ENCODE peak calls at places on chromosomes 16 and 17, in seven cellular contexts. One of them, this sample, is unnamed.

GRCh38 chr17:14903810-14904209 is 361.3 kb downstream of the PMP22 start:
- DNase-seq in HCT116: no peak
- DNase-seq in H1: no peak
- DNase-seq in SK-N-SH: no peak
- DNase-seq in K562: no peak
- DNase-seq in HepG2: no peak
- DNase-seq in GM12878: no peak
- DNase-seq in this sample: no peak

GRCh38 chr16:27754788-27755690 is 205.1 kb downstream of the KATNIP start:
- DNase-seq in HCT116: no peak
- DNase-seq in H1: no peak
- DNase-seq in SK-N-SH: no peak
- DNase-seq in K562: peak; percentile 75
- DNase-seq in HepG2: peak; percentile 26
- DNase-seq in GM12878: no peak
- DNase-seq in this sample: no peak

GRCh38 chr17:51857052-51857593 is 301.4 kb downstream of the CA10 start:
- DNase-seq in HCT116: no peak
- DNase-seq in H1: no peak
- DNase-seq in SK-N-SH: peak; percentile 26
- DNase-seq in K562: no peak
- DNase-seq in HepG2: no peak
- DNase-seq in GM12878: no peak
- DNase-seq in this sample: no peak

GRCh38 chr16:8533509-8533908 is 56.8 kb downstream of the TMEM114 start:
- DNase-seq in HCT116: no peak
- DNase-seq in H1: no peak
- DNase-seq in SK-N-SH: no peak
- DNase-seq in K562: no peak
- DNase-seq in HepG2: no peak
- DNase-seq in GM12878: no peak
- DNase-seq in this sample: no peak

GRCh38 chr16:85947511-85948509 is 48.8 kb downstream of the IRF8 start:
- DNase-seq in HCT116: no peak
- DNase-seq in H1: no peak
- DNase-seq in SK-N-SH: no peak
- DNase-seq in K562: no peak
- DNase-seq in HepG2: no peak
- DNase-seq in GM12878: peak; percentile 90
- DNase-seq in this sample: no peak

GRCh38 chr17:3722716-3723115 is 987 bp upstream of the HASPIN start:
- DNase-seq in HCT116: no peak
- DNase-seq in H1: no peak
- DNase-seq in SK-N-SH: no peak
- DNase-seq in K562: no peak
- DNase-seq in HepG2: no peak
- DNase-seq in GM12878: no peak
- DNase-seq in this sample: no peak

GRCh38 chr16:5670198-5670597 is 572.6 kb upstream of the EEF2KMT start:
- DNase-seq in HCT116: no peak
- DNase-seq in H1: no peak
- DNase-seq in SK-N-SH: no peak
- DNase-seq in K562: no peak
- DNase-seq in HepG2: no peak
- DNase-seq in GM12878: no peak
- DNase-seq in this sample: no peak

GRCh38 chr17:8162232-8162996 is at the start of gene VAMP2:
- DNase-seq in HCT116: no peak
- DNase-seq in H1: no peak
- DNase-seq in SK-N-SH: peak; percentile 54
- DNase-seq in K562: peak; percentile 54
- DNase-seq in HepG2: no peak
- DNase-seq in GM12878: no peak
- DNase-seq in this sample: no peak

GRCh38 chr17:51869387-51869786 is 289.1 kb downstream of the CA10 start:
- DNase-seq in HCT116: no peak
- DNase-seq in H1: no peak
- DNase-seq in SK-N-SH: no peak
- DNase-seq in K562: no peak
- DNase-seq in HepG2: peak; percentile 23
- DNase-seq in GM12878: no peak
- DNase-seq in this sample: peak; percentile 82

GRCh38 chr16:81473561-81473960 is 29.0 kb downstream of the CMIP start:
- DNase-seq in HCT116: no peak
- DNase-seq in H1: no peak
- DNase-seq in SK-N-SH: no peak
- DNase-seq in K562: no peak
- DNase-seq in HepG2: no peak
- DNase-seq in GM12878: no peak
- DNase-seq in this sample: no peak

GRCh38 chr16:676565-677297 is 1.3 kb downstream of the RHBDL1 start:
- DNase-seq in HCT116: no peak
- DNase-seq in H1: no peak
- DNase-seq in SK-N-SH: no peak
- DNase-seq in K562: no peak
- DNase-seq in HepG2: no peak
- DNase-seq in GM12878: no peak
- DNase-seq in this sample: no peak

GRCh38 chr16:85335584-85336492 is 223.6 kb upstream of the CIBAR2 start:
- DNase-seq in HCT116: no peak
- DNase-seq in H1: no peak
- DNase-seq in SK-N-SH: no peak
- DNase-seq in K562: no peak
- DNase-seq in HepG2: no peak
- DNase-seq in GM12878: no peak
- DNase-seq in this sample: no peak

GRCh38 chr16:11948819-11949218 is 7.0 kb upstream of the NPIPB2 start:
- DNase-seq in HCT116: no peak
- DNase-seq in H1: no peak
- DNase-seq in SK-N-SH: no peak
- DNase-seq in K562: no peak
- DNase-seq in HepG2: no peak
- DNase-seq in GM12878: no peak
- DNase-seq in this sample: no peak
- TF ChIP-seq JUND in HCT116: no peak
- TF ChIP-seq JUND in H1: no peak
- TF ChIP-seq JUND in SK-N-SH: no peak
- TF ChIP-seq JUND in K562: no peak
- TF ChIP-seq JUND in HepG2: no peak
- TF ChIP-seq JUND in GM12878: no peak
- TF ChIP-seq JUND in this sample: no peak

GRCh38 chr17:66123163-66123562 is 68.8 kb downstream of the CEP112 start:
- DNase-seq in HCT116: peak; percentile 15
- DNase-seq in H1: no peak
- DNase-seq in SK-N-SH: no peak
- DNase-seq in K562: no peak
- DNase-seq in HepG2: no peak
- DNase-seq in GM12878: no peak
- DNase-seq in this sample: no peak
- TF ChIP-seq JUND in HCT116: no peak
- TF ChIP-seq JUND in H1: no peak
- TF ChIP-seq JUND in SK-N-SH: no peak
- TF ChIP-seq JUND in K562: no peak
- TF ChIP-seq JUND in HepG2: no peak
- TF ChIP-seq JUND in GM12878: no peak
- TF ChIP-seq JUND in this sample: no peak

GRCh38 chr17:39753514-39754160 is 15.9 kb downstream of the GRB7 start:
- DNase-seq in HCT116: no peak
- DNase-seq in H1: no peak
- DNase-seq in SK-N-SH: peak; percentile 88
- DNase-seq in K562: peak; percentile 84
- DNase-seq in HepG2: no peak
- DNase-seq in GM12878: no peak
- DNase-seq in this sample: no peak
- TF ChIP-seq JUND in HCT116: no peak
- TF ChIP-seq JUND in H1: no peak
- TF ChIP-seq JUND in SK-N-SH: no peak
- TF ChIP-seq JUND in K562: no peak
- TF ChIP-seq JUND in HepG2: no peak
- TF ChIP-seq JUND in GM12878: no peak
- TF ChIP-seq JUND in this sample: no peak

DNA sequence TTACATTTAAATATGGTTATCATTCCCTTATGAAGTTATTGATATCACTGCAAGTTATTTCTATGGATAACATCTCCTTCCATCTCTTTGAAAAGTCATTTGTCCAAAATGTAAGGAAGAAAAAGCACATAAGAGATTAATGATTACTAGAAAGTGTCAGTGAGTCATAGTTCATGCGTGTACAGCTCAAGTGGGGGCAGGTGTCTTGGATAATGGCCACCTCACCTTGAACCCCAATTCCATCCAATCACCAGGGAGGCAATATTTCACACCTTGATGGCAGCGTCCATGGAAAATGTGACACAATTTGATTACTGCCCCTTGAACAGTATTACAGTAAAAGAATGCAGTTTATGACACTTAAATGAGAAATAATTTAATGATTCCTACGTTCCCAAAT is 358.3 kb upstream of the SOX9 start:
- DNase-seq in HCT116: no peak
- DNase-seq in H1: no peak
- DNase-seq in SK-N-SH: no peak
- DNase-seq in K562: no peak
- DNase-seq in HepG2: no peak
- DNase-seq in GM12878: no peak
- DNase-seq in this sample: no peak
- TF ChIP-seq JUND in HCT116: no peak
- TF ChIP-seq JUND in H1: no peak
- TF ChIP-seq JUND in SK-N-SH: no peak
- TF ChIP-seq JUND in K562: no peak
- TF ChIP-seq JUND in HepG2: no peak
- TF ChIP-seq JUND in GM12878: no peak
- TF ChIP-seq JUND in this sample: no peak

DNA sequence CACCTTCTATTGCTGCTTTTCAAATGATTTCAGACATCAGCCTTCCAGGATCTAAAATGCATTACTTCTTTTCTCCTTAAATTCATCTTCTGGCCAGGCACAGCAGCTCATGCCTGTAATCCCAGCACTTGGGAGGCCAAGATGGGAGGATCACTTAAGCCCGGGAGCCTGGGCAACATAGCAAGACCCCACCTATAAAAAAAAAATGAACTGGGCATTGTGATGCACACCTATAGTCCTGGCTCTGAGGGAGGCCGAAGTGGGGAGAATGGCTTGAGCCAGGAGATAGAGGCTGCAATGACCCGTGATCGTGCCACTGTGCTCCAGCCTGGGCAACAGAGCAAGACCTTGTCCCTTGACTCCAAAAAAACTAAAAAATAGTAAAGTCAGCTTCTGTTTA is 208.5 kb downstream of the SPECC1 start:
- DNase-seq in HCT116: no peak
- DNase-seq in H1: no peak
- DNase-seq in SK-N-SH: no peak
- DNase-seq in K562: no peak
- DNase-seq in HepG2: no peak
- DNase-seq in GM12878: no peak
- DNase-seq in this sample: no peak
- TF ChIP-seq JUND in HCT116: no peak
- TF ChIP-seq JUND in H1: no peak
- TF ChIP-seq JUND in SK-N-SH: no peak
- TF ChIP-seq JUND in K562: no peak
- TF ChIP-seq JUND in HepG2: no peak
- TF ChIP-seq JUND in GM12878: no peak
- TF ChIP-seq JUND in this sample: no peak

GRCh38 chr17:27485711-27486495 is 29.7 kb downstream of the KSR1 start:
- DNase-seq in HCT116: no peak
- DNase-seq in H1: no peak
- DNase-seq in SK-N-SH: no peak
- DNase-seq in K562: no peak
- DNase-seq in HepG2: no peak
- DNase-seq in GM12878: no peak
- DNase-seq in this sample: no peak

GRCh38 chr17:27489045-27489715 is 32.9 kb downstream of the KSR1 start:
- DNase-seq in HCT116: no peak
- DNase-seq in H1: no peak
- DNase-seq in SK-N-SH: no peak
- DNase-seq in K562: no peak
- DNase-seq in HepG2: no peak
- DNase-seq in GM12878: no peak
- DNase-seq in this sample: no peak

GRCh38 chr17:27481327-27481726 is 25.1 kb downstream of the KSR1 start:
- DNase-seq in HCT116: no peak
- DNase-seq in H1: no peak
- DNase-seq in SK-N-SH: no peak
- DNase-seq in K562: no peak
- DNase-seq in HepG2: no peak
- DNase-seq in GM12878: no peak
- DNase-seq in this sample: no peak

GRCh38 chr17:27488263-27488662 is 32.0 kb downstream of the KSR1 start:
- DNase-seq in HCT116: no peak
- DNase-seq in H1: no peak
- DNase-seq in SK-N-SH: no peak
- DNase-seq in K562: no peak
- DNase-seq in HepG2: no peak
- DNase-seq in GM12878: no peak
- DNase-seq in this sample: no peak

DNA sequence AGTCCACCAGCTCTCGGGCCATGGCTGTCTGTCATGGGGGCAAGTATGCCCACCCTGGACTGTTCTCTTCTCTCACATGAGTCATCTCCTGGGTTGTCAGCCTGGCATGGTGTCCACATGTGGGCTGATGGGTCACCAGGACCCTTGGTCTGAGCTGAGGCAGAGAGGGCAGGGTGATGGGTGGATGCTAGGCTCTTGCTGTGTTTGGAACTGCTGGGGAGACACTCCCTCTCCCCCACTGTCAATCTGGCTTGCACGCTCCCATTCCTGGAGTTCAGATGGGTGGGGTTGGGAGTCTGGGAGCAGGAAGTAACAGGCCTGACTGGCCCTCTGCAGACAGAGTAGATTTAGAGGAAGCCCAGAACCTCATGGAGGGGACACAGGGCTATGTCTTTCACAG is 28.9 kb downstream of the KSR1 start:
- DNase-seq in HCT116: no peak
- DNase-seq in H1: no peak
- DNase-seq in SK-N-SH: no peak
- DNase-seq in K562: no peak
- DNase-seq in HepG2: no peak
- DNase-seq in GM12878: no peak
- DNase-seq in this sample: no peak
- TF ChIP-seq JUND in HCT116: no peak
- TF ChIP-seq JUND in H1: no peak
- TF ChIP-seq JUND in SK-N-SH: no peak
- TF ChIP-seq JUND in K562: no peak
- TF ChIP-seq JUND in HepG2: no peak
- TF ChIP-seq JUND in GM12878: no peak
- TF ChIP-seq JUND in this sample: no peak

DNA sequence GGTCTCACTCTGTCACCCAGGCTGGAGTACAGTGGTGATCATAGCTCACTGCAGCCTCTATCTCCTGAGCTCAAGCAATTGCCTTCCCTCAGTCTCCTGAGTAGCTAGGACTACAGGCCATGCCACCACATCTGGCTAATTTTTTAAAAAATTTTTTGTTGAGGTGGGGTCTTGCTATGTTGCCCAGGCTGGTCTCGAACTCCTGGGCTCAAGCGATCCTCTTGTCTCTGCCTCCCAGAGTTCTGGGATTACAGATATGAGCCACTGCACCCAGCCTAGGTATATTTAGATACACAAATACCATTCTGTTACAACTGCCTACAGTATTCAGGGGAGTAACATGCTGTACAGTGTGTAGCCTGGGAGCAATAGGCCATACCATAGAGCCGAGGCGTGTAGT is 14.3 kb downstream of the POLR3E start:
- DNase-seq in HCT116: no peak
- DNase-seq in H1: no peak
- DNase-seq in SK-N-SH: no peak
- DNase-seq in K562: no peak
- DNase-seq in HepG2: no peak
- DNase-seq in GM12878: no peak
- DNase-seq in this sample: no peak
- TF ChIP-seq JUND in HCT116: no peak
- TF ChIP-seq JUND in H1: no peak
- TF ChIP-seq JUND in SK-N-SH: no peak
- TF ChIP-seq JUND in K562: no peak
- TF ChIP-seq JUND in HepG2: no peak
- TF ChIP-seq JUND in GM12878: no peak
- TF ChIP-seq JUND in this sample: no peak

GRCh38 chr16:59684911-59685310 is 950.8 kb upstream of the GOT2 start:
- DNase-seq in HCT116: no peak
- DNase-seq in H1: no peak
- DNase-seq in SK-N-SH: no peak
- DNase-seq in K562: no peak
- DNase-seq in HepG2: no peak
- DNase-seq in GM12878: no peak
- DNase-seq in this sample: no peak
- TF ChIP-seq JUND in HCT116: no peak
- TF ChIP-seq JUND in H1: no peak
- TF ChIP-seq JUND in SK-N-SH: no peak
- TF ChIP-seq JUND in K562: no peak
- TF ChIP-seq JUND in HepG2: no peak
- TF ChIP-seq JUND in GM12878: no peak
- TF ChIP-seq JUND in this sample: no peak